ENCODE peak calls at places on chromosome X, in eight cellular contexts. P, J, Z, N, L, T, C and H are unnamed samples.

GRCh38 chrX:13159886-13160285 is 115.5 kb upstream of the FAM9C start:
- DNase-seq in P (no peak), J (no peak), Z (no peak), N (no peak), L (no peak), T (no peak), C (no peak), H (no peak)

GRCh38 chrX:29903365-29903764 is 312.0 kb upstream of the MAGEB2 start:
- DNase-seq in P (no peak), J (no peak), Z (no peak), N (no peak), L (no peak), T (no peak), C (no peak), H (no peak)

GRCh38 chrX:115266300-115266699 is 23.2 kb upstream of the LUZP4 start:
- DNase-seq in P (no peak), J (no peak), Z (no peak), N (no peak), L (no peak), T (no peak), C (no peak), H (no peak)

GRCh38 chrX:31168596-31168995 is 96.8 kb upstream of the FTHL17 start:
- DNase-seq in P (no peak), J (no peak), Z (no peak), N (no peak), L (no peak), T (no peak), C (no peak), H (no peak)

GRCh38 chrX:6812087-6812486 is 277.2 kb upstream of the VCX3A start:
- DNase-seq in P (no peak), J (no peak), Z (no peak), N (no peak), L (no peak), T (no peak), C (no peak), H (no peak)

GRCh38 chrX:131621650-131622049 is 77.8 kb downstream of the OR13H1 start:
- DNase-seq in P (no peak), J (no peak), Z (no peak), N (no peak), L (no peak), T (no peak), C (no peak), H (peak)

GRCh38 chrX:24190500-24191156 is 41.1 kb downstream of the ZFX start:
- DNase-seq in P (no peak), J (no peak), Z (no peak), N (no peak), L (no peak), T (no peak), C (no peak), H (no peak)

GRCh38 chrX:16491461-16491860 is 158.5 kb upstream of the S100G start:
- DNase-seq in P (no peak), J (no peak), Z (no peak), N (no peak), L (no peak), T (no peak), C (no peak), H (no peak)

GRCh38 chrX:11273544-11273943 is 19.7 kb upstream of the AMELX start:
- DNase-seq in P (no peak), J (no peak), Z (no peak), N (no peak), L (no peak), T (no peak), C (no peak), H (no peak)

GRCh38 chrX:24733111-24733510 is 39.4 kb downstream of the POLA1 start:
- DNase-seq in P (no peak), J (no peak), Z (no peak), N (no peak), L (no peak), T (no peak), C (no peak), H (no peak)

GRCh38 chrX:140346711-140347110 is 158.2 kb downstream of the SOX3 start:
- DNase-seq in P (no peak), J (no peak), Z (no peak), N (no peak), L (no peak), T (no peak), C (no peak), H (no peak)

GRCh38 chrX:36856849-36857248 is 151.3 kb upstream of the FAM47C start:
- DNase-seq in P (no peak), J (no peak), Z (no peak), N (no peak), L (no peak), T (no peak), C (no peak), H (no peak)

GRCh38 chrX:15882704-15883539 is 28.3 kb upstream of the AP1S2 start:
- DNase-seq in P (no peak), J (peak), Z (no peak), N (no peak), L (peak), T (no peak), C (no peak), H (peak)

GRCh38 chrX:71533850-71534515 is 1.1 kb downstream of the OGT start:
- DNase-seq in P (peak), J (peak), Z (peak), N (peak), L (no peak), T (peak), C (peak), H (peak)

GRCh38 chrX:150504399-150505186 is 63.8 kb upstream of the MTM1 start:
- DNase-seq in P (no peak), J (no peak), Z (peak), N (no peak), L (no peak), T (no peak), C (no peak), H (no peak)

GRCh38 chrX:83984961-83985360 is 124.0 kb downstream of the CYLC1 start:
- DNase-seq in P (no peak), J (no peak), Z (no peak), N (no peak), L (no peak), T (no peak), C (no peak), H (no peak)

GRCh38 chrX:70041993-70042392 is 7.7 kb downstream of the AWAT2 start:
- DNase-seq in P (no peak), J (no peak), Z (no peak), N (no peak), L (no peak), T (no peak), C (no peak), H (no peak)

GRCh38 chrX:108312011-108312410 is 126.2 kb downstream of the COL4A6 start:
- DNase-seq in P (no peak), J (no peak), Z (no peak), N (no peak), L (no peak), T (no peak), C (no peak), H (no peak)

GRCh38 chrX:139052461-139052860 is 340.9 kb upstream of the FGF13 start:
- DNase-seq in P (no peak), J (no peak), Z (no peak), N (no peak), L (no peak), T (no peak), C (no peak), H (no peak)

GRCh38 chrX:129622757-129623301 is 31.9 kb downstream of the APLN start:
- DNase-seq in P (no peak), J (no peak), Z (peak), N (no peak), L (peak), T (no peak), C (no peak), H (peak)

GRCh38 chrX:40146471-40147398 is 49.0 kb upstream of the BCOR start:
- DNase-seq in P (no peak), J (no peak), Z (peak), N (peak), L (no peak), T (no peak), C (no peak), H (no peak)

GRCh38 chrX:30875957-30876356 is 13.1 kb downstream of the TAB3 start:
- DNase-seq in P (no peak), J (no peak), Z (no peak), N (no peak), L (no peak), T (peak), C (no peak), H (peak)

GRCh38 chrX:45385767-45386166 is 185.1 kb upstream of the DIPK2B start:
- DNase-seq in P (no peak), J (no peak), Z (no peak), N (no peak), L (no peak), T (no peak), C (no peak), H (no peak)

GRCh38 chrX:3271485-3272186 is 74.8 kb downstream of the MXRA5 start:
- DNase-seq in P (no peak), J (no peak), Z (no peak), N (no peak), L (peak), T (no peak), C (no peak), H (no peak)

GRCh38 chrX:77447339-77448149 is at the start of gene FGF16:
- DNase-seq in P (no peak), J (no peak), Z (peak), N (no peak), L (no peak), T (peak), C (no peak), H (no peak)

GRCh38 chrX:48958635-48959094 is 1.3 kb upstream of the OTUD5 start:
- DNase-seq in P (no peak), J (peak), Z (no peak), N (no peak), L (peak), T (peak), C (no peak), H (peak)

GRCh38 chrX:17032351-17032750 is 85.9 kb downstream of the REPS2 start:
- DNase-seq in P (no peak), J (no peak), Z (no peak), N (no peak), L (no peak), T (no peak), C (no peak), H (peak)

GRCh38 chrX:106415276-106415895 is 196.4 kb upstream of the RADX start:
- DNase-seq in P (peak), J (no peak), Z (peak), N (peak), L (peak), T (no peak), C (no peak), H (no peak)